ENCODE peak calls at places on chromosomes 12 and 14, in seven cellular contexts. One of them, this sample, is unnamed.
A peak's percentile ranks its signal among the peaks of the same experiment; 100 is the strongest.

GRCh38 chr14:99754141-99755067 is 38.8 kb upstream of the EML1 start:
- DNase-seq in lower lobe of right lung: peak; percentile 24
- DNase-seq in mammary epithelial cell: peak; percentile 41
- DNase-seq in effector memory CD4-positive, alpha-beta T cell: no peak
- DNase-seq in heart left ventricle: no peak
- DNase-seq in Peyer's patch: no peak
- DNase-seq in esophagus squamous epithelium: no peak
- DNase-seq in this sample: no peak

GRCh38 chr14:54785778-54786160 is 116.9 kb downstream of the GCH1 start:
- DNase-seq in lower lobe of right lung: no peak
- DNase-seq in mammary epithelial cell: no peak
- DNase-seq in effector memory CD4-positive, alpha-beta T cell: no peak
- DNase-seq in heart left ventricle: no peak
- DNase-seq in Peyer's patch: no peak
- DNase-seq in esophagus squamous epithelium: no peak
- DNase-seq in this sample: no peak

GRCh38 chr12:80590085-80590484 is 117.3 kb upstream of the MYF6 start:
- DNase-seq in lower lobe of right lung: no peak
- DNase-seq in mammary epithelial cell: peak; percentile 6
- DNase-seq in effector memory CD4-positive, alpha-beta T cell: no peak
- DNase-seq in heart left ventricle: no peak
- DNase-seq in Peyer's patch: no peak
- DNase-seq in esophagus squamous epithelium: no peak
- DNase-seq in this sample: no peak

GRCh38 chr12:49970030-49970429 is 2.7 kb upstream of the AQP6 start:
- DNase-seq in lower lobe of right lung: no peak
- DNase-seq in mammary epithelial cell: no peak
- DNase-seq in effector memory CD4-positive, alpha-beta T cell: no peak
- DNase-seq in heart left ventricle: no peak
- DNase-seq in Peyer's patch: no peak
- DNase-seq in esophagus squamous epithelium: no peak
- DNase-seq in this sample: no peak

GRCh38 chr12:24561882-24562760 is 386.8 kb downstream of the BCAT1 start:
- DNase-seq in lower lobe of right lung: peak; percentile 82
- DNase-seq in mammary epithelial cell: peak; percentile 12
- DNase-seq in effector memory CD4-positive, alpha-beta T cell: no peak
- DNase-seq in heart left ventricle: peak; percentile 75
- DNase-seq in Peyer's patch: no peak
- DNase-seq in esophagus squamous epithelium: no peak
- DNase-seq in this sample: peak; percentile 73

GRCh38 chr14:72517736-72518135 is 376.2 kb downstream of the DPF3 start:
- DNase-seq in lower lobe of right lung: no peak
- DNase-seq in mammary epithelial cell: no peak
- DNase-seq in effector memory CD4-positive, alpha-beta T cell: no peak
- DNase-seq in heart left ventricle: no peak
- DNase-seq in Peyer's patch: no peak
- DNase-seq in esophagus squamous epithelium: no peak
- DNase-seq in this sample: no peak

GRCh38 chr14:50038398-50039119 is 77.8 kb downstream of the VCPKMT start:
- DNase-seq in lower lobe of right lung: no peak
- DNase-seq in mammary epithelial cell: peak; percentile 100
- DNase-seq in effector memory CD4-positive, alpha-beta T cell: peak; percentile 14
- DNase-seq in heart left ventricle: no peak
- DNase-seq in Peyer's patch: no peak
- DNase-seq in esophagus squamous epithelium: no peak
- DNase-seq in this sample: no peak

GRCh38 chr12:14193623-14194022 is 171.9 kb upstream of the ATF7IP start:
- DNase-seq in lower lobe of right lung: peak; percentile 53
- DNase-seq in mammary epithelial cell: no peak
- DNase-seq in effector memory CD4-positive, alpha-beta T cell: no peak
- DNase-seq in heart left ventricle: no peak
- DNase-seq in Peyer's patch: no peak
- DNase-seq in esophagus squamous epithelium: no peak
- DNase-seq in this sample: no peak

GRCh38 chr12:107393043-107393725 is 292.4 kb upstream of the PWP1 start:
- DNase-seq in lower lobe of right lung: no peak
- DNase-seq in mammary epithelial cell: no peak
- DNase-seq in effector memory CD4-positive, alpha-beta T cell: no peak
- DNase-seq in heart left ventricle: no peak
- DNase-seq in Peyer's patch: no peak
- DNase-seq in esophagus squamous epithelium: no peak
- DNase-seq in this sample: no peak

GRCh38 chr14:89165189-89165809 is 251.7 kb downstream of the FOXN3 start:
- DNase-seq in lower lobe of right lung: no peak
- DNase-seq in mammary epithelial cell: no peak
- DNase-seq in effector memory CD4-positive, alpha-beta T cell: no peak
- DNase-seq in heart left ventricle: no peak
- DNase-seq in Peyer's patch: no peak
- DNase-seq in esophagus squamous epithelium: no peak
- DNase-seq in this sample: no peak

GRCh38 chr14:89721991-89722390 is 232.5 kb downstream of the EFCAB11 start:
- DNase-seq in lower lobe of right lung: no peak
- DNase-seq in mammary epithelial cell: no peak
- DNase-seq in effector memory CD4-positive, alpha-beta T cell: no peak
- DNase-seq in heart left ventricle: no peak
- DNase-seq in Peyer's patch: no peak
- DNase-seq in esophagus squamous epithelium: no peak
- DNase-seq in this sample: no peak

GRCh38 chr12:113591480-113591971 is 119.9 kb upstream of the LHX5 start:
- DNase-seq in lower lobe of right lung: peak; percentile 66
- DNase-seq in mammary epithelial cell: no peak
- DNase-seq in effector memory CD4-positive, alpha-beta T cell: no peak
- DNase-seq in heart left ventricle: no peak
- DNase-seq in Peyer's patch: no peak
- DNase-seq in esophagus squamous epithelium: no peak
- DNase-seq in this sample: no peak

GRCh38 chr12:114163766-114164165 is 197.6 kb upstream of the RBM19 start:
- DNase-seq in lower lobe of right lung: no peak
- DNase-seq in mammary epithelial cell: peak; percentile 20
- DNase-seq in effector memory CD4-positive, alpha-beta T cell: no peak
- DNase-seq in heart left ventricle: no peak
- DNase-seq in Peyer's patch: no peak
- DNase-seq in esophagus squamous epithelium: no peak
- DNase-seq in this sample: no peak

GRCh38 chr14:54625158-54625557 is 58.2 kb downstream of the SAMD4A start:
- DNase-seq in lower lobe of right lung: no peak
- DNase-seq in mammary epithelial cell: no peak
- DNase-seq in effector memory CD4-positive, alpha-beta T cell: no peak
- DNase-seq in heart left ventricle: no peak
- DNase-seq in Peyer's patch: no peak
- DNase-seq in esophagus squamous epithelium: no peak
- DNase-seq in this sample: no peak

GRCh38 chr14:103155013-103155412 is 31.8 kb downstream of the TNFAIP2 start:
- DNase-seq in lower lobe of right lung: peak; percentile 81
- DNase-seq in mammary epithelial cell: peak; percentile 58
- DNase-seq in effector memory CD4-positive, alpha-beta T cell: no peak
- DNase-seq in heart left ventricle: peak; percentile 84
- DNase-seq in Peyer's patch: peak; percentile 20
- DNase-seq in esophagus squamous epithelium: no peak
- DNase-seq in this sample: peak; percentile 85

GRCh38 chr14:99274346-99275221 is 2.6 kb upstream of the BCL11B start:
- DNase-seq in lower lobe of right lung: no peak
- DNase-seq in mammary epithelial cell: peak; percentile 89
- DNase-seq in effector memory CD4-positive, alpha-beta T cell: no peak
- DNase-seq in heart left ventricle: peak; percentile 76
- DNase-seq in Peyer's patch: no peak
- DNase-seq in esophagus squamous epithelium: no peak
- DNase-seq in this sample: no peak

GRCh38 chr12:74227846-74228545 is 309.6 kb upstream of the ATXN7L3B start:
- DNase-seq in lower lobe of right lung: no peak
- DNase-seq in mammary epithelial cell: peak; percentile 6
- DNase-seq in effector memory CD4-positive, alpha-beta T cell: no peak
- DNase-seq in heart left ventricle: no peak
- DNase-seq in Peyer's patch: no peak
- DNase-seq in esophagus squamous epithelium: no peak
- DNase-seq in this sample: no peak

DNA sequence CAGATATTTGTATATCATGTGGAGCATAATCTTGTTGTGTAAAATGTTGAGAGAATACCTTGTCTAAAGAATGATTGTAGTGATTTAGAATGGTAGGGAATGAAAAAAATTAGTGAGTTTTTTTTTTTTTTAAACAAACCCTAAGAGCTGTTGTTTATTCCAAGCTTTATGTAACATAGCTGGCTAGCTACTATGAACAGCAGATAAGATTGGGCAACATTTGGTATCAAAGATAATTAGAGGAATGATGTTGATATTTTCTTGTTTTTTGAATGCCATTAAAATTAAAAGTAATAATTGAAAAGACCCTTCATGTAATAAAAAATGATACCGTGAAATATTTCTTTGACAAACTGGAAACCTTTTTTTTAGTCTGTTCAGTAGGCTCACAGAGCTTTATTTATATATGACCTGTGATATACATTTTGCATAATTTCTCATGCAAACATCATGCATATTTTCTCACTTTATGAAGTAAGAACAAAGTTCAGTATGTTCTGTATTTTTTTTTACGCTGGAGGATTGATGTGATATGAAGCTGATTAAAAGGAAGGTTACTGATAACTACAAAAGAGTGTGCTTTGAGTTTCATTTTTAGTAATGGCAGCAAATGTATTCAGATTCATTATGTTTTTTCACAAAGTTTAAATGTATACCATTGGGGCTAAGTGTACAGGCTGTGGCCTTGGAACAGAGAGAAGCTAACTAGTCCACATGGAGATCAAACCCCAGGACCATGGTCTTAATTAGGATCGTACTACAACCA is 8.1 kb downstream of the CPSF6 start:
- DNase-seq in lower lobe of right lung: no peak
- DNase-seq in mammary epithelial cell: no peak
- DNase-seq in effector memory CD4-positive, alpha-beta T cell: no peak
- DNase-seq in heart left ventricle: no peak
- DNase-seq in Peyer's patch: no peak
- DNase-seq in esophagus squamous epithelium: no peak
- DNase-seq in this sample: no peak
- H3K27ac ChIP-seq in lower lobe of right lung: no peak overlapping the region
- H3K27ac ChIP-seq in mammary epithelial cell: no peak overlapping the region
- H3K27ac ChIP-seq in effector memory CD4-positive, alpha-beta T cell: no peak overlapping the region
- H3K27ac ChIP-seq in heart left ventricle: no peak overlapping the region
- H3K27ac ChIP-seq in Peyer's patch: no peak overlapping the region
- H3K27ac ChIP-seq in esophagus squamous epithelium: no peak overlapping the region
- H3K27ac ChIP-seq in this sample: no peak overlapping the region

DNA sequence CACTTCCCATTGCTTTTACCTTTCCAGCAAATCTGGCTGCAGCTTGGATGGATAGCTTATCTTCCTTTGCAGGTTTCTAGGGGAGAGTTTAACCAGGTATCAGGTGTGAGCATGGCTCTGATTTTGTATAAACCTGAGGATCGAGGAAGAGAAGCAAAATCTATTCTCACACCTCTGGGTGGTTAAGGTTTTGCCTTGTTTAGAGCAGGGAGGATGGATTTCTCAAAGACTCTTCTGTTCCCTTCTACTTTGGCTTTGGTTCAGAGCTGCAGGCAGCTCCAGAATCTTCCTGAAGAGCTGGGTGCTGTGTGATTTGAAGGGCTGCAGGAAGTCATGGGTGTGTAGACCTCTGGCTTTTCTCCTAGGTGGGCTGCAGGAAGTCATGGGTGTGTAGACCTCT is 1.7 kb downstream of the JDP2 start:
- DNase-seq in lower lobe of right lung: no peak
- DNase-seq in mammary epithelial cell: no peak
- DNase-seq in effector memory CD4-positive, alpha-beta T cell: no peak
- DNase-seq in heart left ventricle: no peak
- DNase-seq in Peyer's patch: no peak
- DNase-seq in esophagus squamous epithelium: no peak
- DNase-seq in this sample: no peak
- H3K27ac ChIP-seq in lower lobe of right lung: peak overlapping the region; percentile 83
- H3K27ac ChIP-seq in mammary epithelial cell: no peak overlapping the region
- H3K27ac ChIP-seq in effector memory CD4-positive, alpha-beta T cell: no peak overlapping the region
- H3K27ac ChIP-seq in heart left ventricle: no peak overlapping the region
- H3K27ac ChIP-seq in Peyer's patch: peak overlapping the region; percentile 87
- H3K27ac ChIP-seq in esophagus squamous epithelium: peak overlapping the region; percentile 93
- H3K27ac ChIP-seq in this sample: peak overlapping the region; percentile 91

GRCh38 chr12:79566452-79566851 is 124.3 kb downstream of the PAWR start:
- DNase-seq in lower lobe of right lung: no peak
- DNase-seq in mammary epithelial cell: peak; percentile 24
- DNase-seq in effector memory CD4-positive, alpha-beta T cell: no peak
- DNase-seq in heart left ventricle: no peak
- DNase-seq in Peyer's patch: no peak
- DNase-seq in esophagus squamous epithelium: no peak
- DNase-seq in this sample: no peak
- H3K27ac ChIP-seq in lower lobe of right lung: peak overlapping the region; percentile 57
- H3K27ac ChIP-seq in mammary epithelial cell: no peak overlapping the region
- H3K27ac ChIP-seq in effector memory CD4-positive, alpha-beta T cell: no peak overlapping the region
- H3K27ac ChIP-seq in heart left ventricle: no peak overlapping the region
- H3K27ac ChIP-seq in Peyer's patch: peak overlapping the region; percentile 25
- H3K27ac ChIP-seq in esophagus squamous epithelium: no peak overlapping the region
- H3K27ac ChIP-seq in this sample: no peak overlapping the region

DNA sequence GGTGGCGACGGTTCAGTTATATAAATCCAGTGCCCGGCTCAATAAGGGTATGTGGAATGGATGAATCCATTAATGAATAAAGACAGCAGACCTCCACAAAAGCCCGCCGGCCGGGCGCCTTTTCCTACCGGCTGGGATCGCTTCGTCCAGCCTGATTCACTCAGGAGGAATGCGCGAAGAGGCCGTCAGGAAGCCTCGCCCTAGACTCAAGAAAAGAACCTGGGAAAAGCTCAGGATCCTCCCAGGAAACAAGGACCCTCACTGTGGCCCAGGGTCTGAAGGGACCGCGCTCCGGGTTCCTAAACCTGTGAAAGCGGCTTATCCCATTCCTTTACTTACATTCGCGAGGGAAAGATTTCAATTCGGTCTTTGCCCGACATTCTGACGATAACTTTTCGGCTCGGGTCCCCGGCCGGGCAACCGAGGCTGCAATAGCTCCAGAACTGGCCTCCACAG is 257 bp downstream of the ATP6V1D start:
- DNase-seq in lower lobe of right lung: peak; percentile 53
- DNase-seq in mammary epithelial cell: no peak
- DNase-seq in effector memory CD4-positive, alpha-beta T cell: no peak
- DNase-seq in heart left ventricle: peak; percentile 56
- DNase-seq in Peyer's patch: no peak
- DNase-seq in esophagus squamous epithelium: no peak
- DNase-seq in this sample: no peak
- H3K27ac ChIP-seq in lower lobe of right lung: peak overlapping the region; percentile 95
- H3K27ac ChIP-seq in mammary epithelial cell: peak overlapping the region; percentile 97
- H3K27ac ChIP-seq in effector memory CD4-positive, alpha-beta T cell: peak overlapping the region; percentile 87
- H3K27ac ChIP-seq in heart left ventricle: peak overlapping the region; percentile 45
- H3K27ac ChIP-seq in Peyer's patch: peak overlapping the region; percentile 95
- H3K27ac ChIP-seq in esophagus squamous epithelium: peak overlapping the region; percentile 95
- H3K27ac ChIP-seq in this sample: peak overlapping the region; percentile 93

GRCh38 chr12:44362947-44363346 is 513.2 kb downstream of the NELL2 start:
- DNase-seq in lower lobe of right lung: no peak
- DNase-seq in mammary epithelial cell: no peak
- DNase-seq in effector memory CD4-positive, alpha-beta T cell: no peak
- DNase-seq in heart left ventricle: no peak
- DNase-seq in Peyer's patch: no peak
- DNase-seq in esophagus squamous epithelium: no peak
- DNase-seq in this sample: no peak

GRCh38 chr12:44357476-44357875 is 518.6 kb downstream of the NELL2 start:
- DNase-seq in lower lobe of right lung: no peak
- DNase-seq in mammary epithelial cell: no peak
- DNase-seq in effector memory CD4-positive, alpha-beta T cell: no peak
- DNase-seq in heart left ventricle: no peak
- DNase-seq in Peyer's patch: no peak
- DNase-seq in esophagus squamous epithelium: no peak
- DNase-seq in this sample: no peak
- H3K27ac ChIP-seq in lower lobe of right lung: no peak overlapping the region
- H3K27ac ChIP-seq in mammary epithelial cell: no peak overlapping the region
- H3K27ac ChIP-seq in effector memory CD4-positive, alpha-beta T cell: no peak overlapping the region
- H3K27ac ChIP-seq in heart left ventricle: no peak overlapping the region
- H3K27ac ChIP-seq in Peyer's patch: no peak overlapping the region
- H3K27ac ChIP-seq in esophagus squamous epithelium: no peak overlapping the region
- H3K27ac ChIP-seq in this sample: no peak overlapping the region

GRCh38 chr12:10739157-10740118 is 16.3 kb upstream of the YBX3 start:
- DNase-seq in lower lobe of right lung: no peak
- DNase-seq in mammary epithelial cell: no peak
- DNase-seq in effector memory CD4-positive, alpha-beta T cell: no peak
- DNase-seq in heart left ventricle: no peak
- DNase-seq in Peyer's patch: no peak
- DNase-seq in esophagus squamous epithelium: no peak
- DNase-seq in this sample: no peak
- H3K27ac ChIP-seq in lower lobe of right lung: no peak overlapping the region
- H3K27ac ChIP-seq in mammary epithelial cell: peak overlapping the region; percentile 20
- H3K27ac ChIP-seq in effector memory CD4-positive, alpha-beta T cell: no peak overlapping the region
- H3K27ac ChIP-seq in heart left ventricle: no peak overlapping the region
- H3K27ac ChIP-seq in Peyer's patch: no peak overlapping the region
- H3K27ac ChIP-seq in esophagus squamous epithelium: no peak overlapping the region
- H3K27ac ChIP-seq in this sample: no peak overlapping the region